ENCODE peak calls at places on chromosomes 5 and 9, in nine cellular contexts. N, X, Q, R, H, K, V, I and G are unnamed samples.

GRCh38 chr5:52043543-52043942 is 660.3 kb downstream of the ISL1 start:
- DNase-seq in V (no peak), X (no peak), H (no peak), I (no peak), R (no peak), N (no peak), K (no peak), Q (no peak), G (no peak)

GRCh38 chr9:13956107-13956506 is 357.8 kb downstream of the NFIB start:
- DNase-seq in I (no peak), H (no peak), V (no peak), K (no peak), Q (no peak), N (no peak), X (no peak), R (no peak), G (no peak)

GRCh38 chr9:22100626-22101025 is 91.5 kb upstream of the CDKN2B start:
- DNase-seq in V (no peak), N (no peak), X (no peak), Q (no peak), H (no peak), I (no peak), R (no peak), K (no peak), G (no peak)

GRCh38 chr9:90966475-90967150 is 165.0 kb downstream of the SYK start:
- DNase-seq in H (no peak), V (peak), N (no peak), X (no peak), K (no peak), I (no peak), Q (no peak), R (no peak), G (no peak)

GRCh38 chr5:149489605-149490037 is 61.6 kb downstream of the CSNK1A1 start:
- DNase-seq in V (peak), H (no peak), N (no peak), I (peak), X (no peak), R (peak), K (no peak), Q (no peak), G (no peak)

GRCh38 chr5:161713042-161713441 is 27.5 kb downstream of the GABRA6 start:
- DNase-seq in V (no peak), H (no peak), K (no peak), R (no peak), Q (no peak), N (no peak), I (no peak), X (no peak), G (no peak)

GRCh38 chr9:77879344-77880089 is 152.1 kb downstream of the GNAQ start:
- DNase-seq in Q (no peak), V (peak), N (no peak), X (no peak), H (no peak), I (peak), R (no peak), K (no peak), G (no peak)

GRCh38 chr5:44334622-44335021 is 54.6 kb downstream of the FGF10 start:
- DNase-seq in Q (no peak), R (no peak), H (no peak), V (no peak), N (no peak), K (no peak), X (no peak), I (no peak), G (no peak)

GRCh38 chr5:395921-396714 is 46.9 kb upstream of the EXOC3 start:
- DNase-seq in R (no peak), H (no peak), X (no peak), K (no peak), V (no peak), I (no peak), Q (peak), N (no peak), G (no peak)

GRCh38 chr5:91787718-91788117 is 404.6 kb upstream of the ARRDC3 start:
- DNase-seq in N (no peak), K (no peak), Q (no peak), I (no peak), V (peak), X (no peak), H (no peak), R (no peak), G (no peak)

GRCh38 chr9:86591472-86591871 is 237.3 kb upstream of the TUT7 start:
- DNase-seq in X (no peak), R (no peak), H (no peak), V (no peak), Q (no peak), I (no peak), N (no peak), K (no peak), G (no peak)

GRCh38 chr9:124709291-124709690 is 61.8 kb downstream of the NR6A1 start:
- DNase-seq in V (no peak), N (no peak), K (no peak), Q (no peak), X (no peak), H (no peak), I (no peak), R (no peak), G (no peak)

GRCh38 chr5:59380350-59380951 is 513.1 kb downstream of the PDE4D start:
- DNase-seq in I (peak), R (no peak), N (no peak), Q (no peak), V (peak), H (peak), K (peak), X (peak), G (no peak)

GRCh38 chr9:134299883-134300282 is 26.4 kb upstream of the RXRA start:
- DNase-seq in N (no peak), K (no peak), I (no peak), Q (peak), R (peak), X (no peak), H (no peak), V (no peak), G (no peak)

GRCh38 chr9:120386390-120387131 is 193.4 kb downstream of the CDK5RAP2 start:
- DNase-seq in H (no peak), N (no peak), V (peak), R (no peak), X (no peak), Q (no peak), I (peak), K (no peak), G (no peak)

GRCh38 chr9:137064027-137064879 is 6.1 kb downstream of the SAPCD2 start:
- DNase-seq in I (peak), X (peak), K (no peak), V (no peak), Q (peak), R (peak), H (no peak), N (no peak), G (peak)

GRCh38 chr5:95863383-95863757 is 40.8 kb upstream of the GLRX start:
- DNase-seq in I (peak), X (no peak), N (no peak), Q (no peak), V (no peak), H (no peak), R (no peak), K (no peak), G (no peak)

GRCh38 chr5:132103380-132103951 is 29.9 kb downstream of the CSF2 start:
- DNase-seq in H (peak), R (peak), I (peak), K (peak), Q (peak), X (peak), V (peak), N (peak), G (no peak)
- TF ChIP-seq CTCF in H (peak), R (no peak), I (peak), K (no peak), Q (no peak), X (peak), V (no peak), N (no peak), G (no peak)

DNA sequence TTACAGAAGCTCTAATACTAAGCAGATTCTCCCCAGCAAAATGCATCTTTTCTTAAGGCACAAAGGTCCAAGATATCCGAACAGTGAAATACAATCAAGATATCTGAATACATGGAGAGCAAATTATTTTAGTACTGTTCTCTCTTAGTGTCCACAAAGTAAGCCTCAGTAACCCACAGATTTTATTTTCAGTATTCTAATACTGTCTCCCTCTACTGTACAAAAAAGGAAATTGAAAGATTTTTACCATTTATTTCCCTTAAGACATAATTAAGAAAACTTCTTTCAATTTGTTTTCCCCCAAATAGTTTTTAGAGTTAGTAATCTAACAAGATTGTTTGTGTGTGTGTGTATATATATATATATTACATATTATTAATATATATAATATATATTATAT is 24.7 kb upstream of the NOL6 start:
- DNase-seq in X (no peak), K (no peak), R (no peak), H (no peak), I (peak), V (no peak), N (no peak), Q (no peak), G (no peak)
- TF ChIP-seq CTCF in X (peak), K (peak), R (peak), H (peak), I (peak), V (peak), N (peak), Q (no peak), G (peak)

GRCh38 chr5:145718956-145719355 is 116.2 kb downstream of the PRELID2 start:
- DNase-seq in X (no peak), Q (no peak), R (no peak), N (peak), V (peak), K (peak), I (peak), H (no peak), G (no peak)
- TF ChIP-seq CTCF in X (no peak), Q (no peak), R (peak), N (peak), V (peak), K (peak), I (peak), H (no peak), G (peak)

GRCh38 chr5:117738571-117738970 is 1163.9 kb upstream of the SEMA6A start:
- DNase-seq in R (no peak), N (no peak), I (no peak), X (no peak), Q (no peak), V (no peak), H (no peak), K (no peak), G (no peak)

GRCh38 chr5:117740268-117740667 is 1165.6 kb upstream of the SEMA6A start:
- DNase-seq in I (no peak), X (no peak), Q (no peak), N (no peak), V (no peak), K (no peak), H (no peak), R (no peak), G (no peak)

GRCh38 chr5:117741655-117742226 is 1167.1 kb upstream of the SEMA6A start:
- DNase-seq in V (no peak), Q (no peak), K (no peak), X (no peak), N (no peak), H (no peak), I (no peak), R (no peak), G (no peak)

GRCh38 chr5:117748336-117748735 is 1173.7 kb upstream of the SEMA6A start:
- DNase-seq in K (no peak), V (no peak), N (no peak), X (no peak), R (no peak), I (no peak), Q (no peak), H (no peak), G (no peak)

DNA sequence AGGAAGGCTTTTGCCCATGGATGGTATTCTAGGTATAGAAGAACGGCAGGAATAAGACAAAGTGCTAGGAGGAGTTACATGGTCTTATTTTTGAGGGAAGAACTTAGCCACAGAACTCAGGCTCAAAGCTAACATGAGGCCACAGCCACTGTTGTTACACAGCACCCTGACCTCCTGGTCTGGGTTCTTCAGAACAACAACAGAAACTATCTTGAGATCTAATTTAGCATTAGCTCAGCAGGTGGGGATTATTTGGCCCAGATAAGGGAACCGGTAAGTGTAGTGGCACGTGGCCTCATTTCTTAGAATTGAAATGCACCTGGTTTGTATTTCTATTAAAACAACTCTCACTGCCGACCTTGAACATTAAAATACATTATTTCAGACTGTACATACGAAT is 1168.7 kb upstream of the SEMA6A start:
- DNase-seq in K (no peak), H (no peak), Q (no peak), V (no peak), R (no peak), X (no peak), N (no peak), I (no peak), G (no peak)
- TF ChIP-seq CTCF in K (no peak), H (no peak), Q (no peak), V (no peak), R (no peak), X (no peak), N (no peak), I (no peak), G (no peak)

GRCh38 chr5:17360879-17361278 is 137.2 kb upstream of the TAF11L2 start:
- DNase-seq in X (no peak), K (no peak), R (no peak), H (no peak), V (no peak), Q (no peak), I (no peak), N (no peak), G (no peak)

GRCh38 chr5:17357504-17357903 is 140.1 kb downstream of the BASP1 start:
- DNase-seq in V (no peak), Q (no peak), H (no peak), R (no peak), X (no peak), N (no peak), K (no peak), I (no peak), G (no peak)

GRCh38 chr5:17354265-17354664 is 136.8 kb downstream of the BASP1 start:
- DNase-seq in X (no peak), N (no peak), V (no peak), Q (no peak), K (no peak), I (no peak), R (no peak), H (no peak), G (no peak)

GRCh38 chr5:17359451-17359965 is 138.5 kb upstream of the TAF11L2 start:
- DNase-seq in Q (no peak), N (no peak), K (no peak), R (no peak), V (peak), X (no peak), H (no peak), I (peak), G (no peak)

GRCh38 chr5:17355585-17356346 is 138.3 kb downstream of the BASP1 start:
- DNase-seq in H (peak), N (no peak), K (no peak), I (peak), X (no peak), R (no peak), Q (no peak), V (peak), G (no peak)
- TF ChIP-seq CTCF in H (no peak), N (no peak), K (no peak), I (no peak), X (no peak), R (no peak), Q (no peak), V (no peak), G (no peak)

GRCh38 chr5:18043344-18043743 is 409.1 kb downstream of the TAF11L14 start:
- DNase-seq in V (no peak), X (no peak), I (no peak), R (no peak), K (no peak), Q (no peak), H (no peak), N (no peak), G (no peak)
- TF ChIP-seq CTCF in V (no peak), X (no peak), I (no peak), R (no peak), K (no peak), Q (no peak), H (no peak), N (peak), G (no peak)

DNA sequence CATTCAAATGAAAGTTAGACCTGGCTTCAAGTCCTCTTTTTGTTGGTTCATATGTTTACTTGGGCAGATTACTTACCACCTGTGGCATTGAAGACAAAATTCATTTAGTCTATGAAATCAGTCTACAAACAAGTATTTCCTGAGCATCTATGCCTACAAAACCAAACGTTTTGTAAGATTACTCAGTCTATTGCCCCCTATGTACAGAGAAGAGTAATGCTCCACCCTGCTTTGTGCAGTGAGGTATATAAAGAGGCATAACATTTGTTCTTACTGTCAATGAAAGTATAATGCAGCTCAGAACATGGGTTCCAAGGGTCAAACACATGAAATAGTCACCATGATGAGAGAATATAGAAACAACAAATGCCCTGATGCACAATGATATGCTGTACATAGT is 580.7 kb downstream of the KIF4B start:
- DNase-seq in X (no peak), I (no peak), N (no peak), V (no peak), K (no peak), R (no peak), Q (no peak), H (no peak), G (no peak)
- TF ChIP-seq CTCF in X (no peak), I (no peak), N (no peak), V (no peak), K (no peak), R (no peak), Q (no peak), H (no peak), G (peak)

DNA sequence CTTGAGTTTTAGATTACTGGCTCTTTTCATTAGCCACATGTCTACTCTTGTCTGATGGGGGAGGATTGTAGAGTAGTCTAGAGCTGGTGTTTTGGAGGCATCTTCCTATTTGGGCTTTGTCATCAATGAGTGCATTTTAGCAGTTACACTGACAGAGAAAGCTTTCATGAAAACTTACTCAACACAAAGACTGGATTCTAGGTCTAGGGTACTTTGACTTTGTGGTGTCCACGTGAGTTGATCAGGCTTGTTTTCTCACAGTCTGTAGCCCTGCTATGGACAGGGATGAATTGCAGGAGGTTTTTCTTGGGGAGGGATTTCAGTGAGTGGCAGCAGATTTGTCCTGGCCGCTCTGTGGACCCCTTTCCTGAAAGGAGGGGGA is 6.5 kb downstream of the TRIO start:
- DNase-seq in V (no peak), H (no peak), I (no peak), N (no peak), X (no peak), Q (no peak), R (no peak), K (no peak), G (no peak)
- TF ChIP-seq CTCF in V (no peak), H (no peak), I (no peak), N (no peak), X (no peak), Q (no peak), R (no peak), K (no peak), G (no peak)